ENCODE peak calls at places on chromosomes 13 and 19, in nine cellular contexts. W is PC-3, O is brain microvascular endothelial cell, I is gastrocnemius medialis, C is tibial nerve, A is pancreas, K is esophagus squamous epithelium, E is ovary, Y is fibroblast of lung. J is an unnamed sample. For H3K36me3, the result is how much of the 10 kb centered on the place peaks cover.

GRCh38 chr13:23799945-23800344 is 89.3 kb downstream of the MIPEP start:
- DNase-seq in W (no peak), O (peak), I (no peak), C (no peak), A (no peak), K (no peak), E (no peak), Y (peak), J (no peak)

GRCh38 chr13:99384468-99384867 is 77.3 kb upstream of the GPR183 start:
- DNase-seq in W (no peak), O (no peak), I (no peak), C (no peak), A (no peak), K (no peak), E (no peak), Y (no peak), J (no peak)

GRCh38 chr19:35069706-35070105 is 28.2 kb downstream of the HPN start:
- DNase-seq in W (no peak), O (no peak), I (no peak), C (no peak), A (no peak), K (no peak), E (no peak), Y (peak), J (no peak)

GRCh38 chr13:37700887-37701286 is 102.3 kb upstream of the POSTN start:
- DNase-seq in W (no peak), O (peak), I (no peak), C (no peak), A (no peak), K (no peak), E (no peak), Y (peak), J (no peak)

GRCh38 chr19:17469371-17470203 is 737 bp upstream of the SLC27A1 start:
- DNase-seq in W (peak), O (peak), I (peak), C (peak), A (peak), K (peak), E (peak), Y (peak), J (peak)

GRCh38 chr13:49827336-49827735 is 34.9 kb upstream of the KPNA3 start:
- DNase-seq in W (no peak), O (no peak), I (no peak), C (no peak), A (no peak), K (no peak), E (no peak), Y (no peak), J (no peak)

GRCh38 chr19:30320916-30321315 is 51.3 kb upstream of the ZNF536 start:
- DNase-seq in W (no peak), O (no peak), I (no peak), C (no peak), A (no peak), K (no peak), E (no peak), Y (no peak), J (no peak)

GRCh38 chr13:102002271-102002670 is 399.6 kb downstream of the FGF14 start:
- DNase-seq in W (no peak), O (no peak), I (no peak), C (no peak), A (no peak), K (no peak), E (no peak), Y (no peak), J (peak)

GRCh38 chr19:10219678-10220077 is 11.5 kb downstream of the S1PR2 start:
- DNase-seq in W (peak), O (peak), I (no peak), C (no peak), A (no peak), K (no peak), E (no peak), Y (peak), J (no peak)

GRCh38 chr19:14318873-14319272 is 62.4 kb upstream of the ADGRE5 start:
- DNase-seq in W (no peak), O (no peak), I (no peak), C (no peak), A (no peak), K (no peak), E (no peak), Y (no peak), J (no peak)

GRCh38 chr19:6414033-6414643 is 10.5 kb downstream of the KHSRP start:
- DNase-seq in W (no peak), O (no peak), I (no peak), C (no peak), A (peak), K (no peak), E (no peak), Y (no peak), J (no peak)

GRCh38 chr19:17037966-17038500 is 11.4 kb upstream of the CPAMD8 start:
- DNase-seq in W (no peak), O (no peak), I (no peak), C (no peak), A (no peak), K (no peak), E (no peak), Y (no peak), J (no peak)

GRCh38 chr13:26538363-26539317 is 18.8 kb upstream of the WASF3 start:
- DNase-seq in W (peak), O (no peak), I (peak), C (no peak), A (no peak), K (no peak), E (no peak), Y (no peak), J (no peak)

GRCh38 chr13:53198017-53198416 is 169.4 kb downstream of the OLFM4 start:
- DNase-seq in W (no peak), O (no peak), I (no peak), C (no peak), A (no peak), K (no peak), E (no peak), Y (no peak), J (no peak)

GRCh38 chr13:77061362-77061761 is 34.4 kb upstream of the FBXL3 start:
- DNase-seq in W (no peak), O (no peak), I (no peak), C (no peak), A (no peak), K (no peak), E (no peak), Y (no peak), J (no peak)

GRCh38 chr13:57635541-57635940 is 4.0 kb downstream of the PCDH17 start:
- DNase-seq in W (no peak), O (no peak), I (no peak), C (no peak), A (no peak), K (no peak), E (no peak), Y (no peak), J (no peak)

GRCh38 chr19:10402441-10403038 is 802 bp downstream of the CDC37 start:
- DNase-seq in W (peak), O (no peak), I (no peak), C (no peak), A (no peak), K (no peak), E (no peak), Y (peak), J (no peak)

GRCh38 chr13:80012281-80012680 is 328.6 kb downstream of the SPRY2 start:
- DNase-seq in W (peak), O (no peak), I (no peak), C (no peak), A (no peak), K (no peak), E (no peak), Y (no peak), J (no peak)

GRCh38 chr13:39956036-39956435 is 300.6 kb downstream of the COG6 start:
- DNase-seq in W (no peak), O (no peak), I (no peak), C (no peak), A (no peak), K (no peak), E (no peak), Y (no peak), J (no peak)

GRCh38 chr13:66138172-66138811 is 1091.8 kb downstream of the PCDH9 start:
- DNase-seq in W (no peak), O (no peak), I (no peak), C (no peak), A (no peak), K (no peak), E (no peak), Y (no peak), J (no peak)

GRCh38 chr19:42207767-42208259 is 9.7 kb downstream of the DEDD2 start:
- DNase-seq in W (peak), O (peak), I (no peak), C (no peak), A (no peak), K (no peak), E (no peak), Y (peak), J (no peak)

GRCh38 chr13:23505007-23505406 is 65.2 kb upstream of the TNFRSF19 start:
- DNase-seq in W (peak), O (peak), I (no peak), C (no peak), A (no peak), K (no peak), E (no peak), Y (peak), J (no peak)

GRCh38 chr13:80157261-80157942 is 183.5 kb downstream of the SPRY2 start:
- DNase-seq in W (no peak), O (peak), I (no peak), C (no peak), A (no peak), K (no peak), E (no peak), Y (no peak), J (no peak)

GRCh38 chr19:38394488-38394887 is 6.0 kb downstream of the SPRED3 start:
- DNase-seq in W (no peak), O (peak), I (no peak), C (no peak), A (peak), K (no peak), E (no peak), Y (peak), J (no peak)

GRCh38 chr13:93766719-93767118 is 540.1 kb downstream of the GPC6 start:
- DNase-seq in W (no peak), O (no peak), I (no peak), C (no peak), A (no peak), K (no peak), E (no peak), Y (no peak), J (no peak)

GRCh38 chr13:26272621-26273020 is 18.7 kb downstream of the CDK8 start:
- DNase-seq in W (no peak), O (no peak), I (no peak), C (no peak), A (no peak), K (no peak), E (no peak), Y (no peak), J (no peak)

GRCh38 chr13:40644838-40645620 is 21.4 kb downstream of the FOXO1 start:
- DNase-seq in W (no peak), O (peak), I (no peak), C (no peak), A (no peak), K (no peak), E (no peak), Y (no peak), J (no peak)

GRCh38 chr13:46675016-46675415 is 121.9 kb downstream of the ESD start:
- DNase-seq in W (no peak), O (no peak), I (no peak), C (no peak), A (no peak), K (no peak), E (no peak), Y (peak), J (no peak)

GRCh38 chr19:9885077-9885552 is 50.0 kb downstream of the PIN1 start:
- DNase-seq in W (peak), O (peak), I (no peak), C (no peak), A (no peak), K (no peak), E (peak), Y (peak), J (peak)

GRCh38 chr19:52474351-52475127 is 21.2 kb downstream of the ZNF578 start:
- DNase-seq in W (no peak), O (no peak), I (no peak), C (no peak), A (no peak), K (no peak), E (no peak), Y (no peak), J (no peak)

GRCh38 chr19:16372065-16372915 is 47.7 kb downstream of the KLF2 start:
- DNase-seq in W (no peak), O (no peak), I (no peak), C (no peak), A (no peak), K (no peak), E (peak), Y (no peak), J (no peak)

GRCh38 chr13:48976677-48977625 is 1.2 kb downstream of the FNDC3A start:
- DNase-seq in W (peak), O (no peak), I (peak), C (no peak), A (no peak), K (peak), E (no peak), Y (peak), J (no peak)

GRCh38 chr13:106490887-106491321 is 44.6 kb downstream of the EFNB2 start:
- DNase-seq in W (no peak), O (no peak), I (no peak), C (no peak), A (no peak), K (no peak), E (no peak), Y (no peak), J (no peak)

GRCh38 chr19:58386166-58386575 is 898 bp upstream of the RPS5 start:
- DNase-seq in W (no peak), O (no peak), I (no peak), C (no peak), A (no peak), K (no peak), E (no peak), Y (no peak), J (no peak)

GRCh38 chr19:51339687-51340656 is 2.0 kb downstream of the VSIG10L start:
- DNase-seq in W (peak), O (peak), I (peak), C (peak), A (peak), K (peak), E (peak), Y (peak), J (peak)

GRCh38 chr19:1251503-1252220 is 3.3 kb downstream of the MIDN start:
- DNase-seq in W (no peak), O (no peak), I (peak), C (no peak), A (no peak), K (peak), E (no peak), Y (no peak), J (no peak)

GRCh38 chr13:57624565-57625435 is 6.7 kb upstream of the PCDH17 start:
- DNase-seq in W (peak), O (peak), I (no peak), C (no peak), A (no peak), K (no peak), E (no peak), Y (peak), J (no peak)

GRCh38 chr13:93522486-93522885 is 295.9 kb downstream of the GPC6 start:
- DNase-seq in W (no peak), O (peak), I (no peak), C (no peak), A (no peak), K (no peak), E (no peak), Y (no peak), J (no peak)

DNA sequence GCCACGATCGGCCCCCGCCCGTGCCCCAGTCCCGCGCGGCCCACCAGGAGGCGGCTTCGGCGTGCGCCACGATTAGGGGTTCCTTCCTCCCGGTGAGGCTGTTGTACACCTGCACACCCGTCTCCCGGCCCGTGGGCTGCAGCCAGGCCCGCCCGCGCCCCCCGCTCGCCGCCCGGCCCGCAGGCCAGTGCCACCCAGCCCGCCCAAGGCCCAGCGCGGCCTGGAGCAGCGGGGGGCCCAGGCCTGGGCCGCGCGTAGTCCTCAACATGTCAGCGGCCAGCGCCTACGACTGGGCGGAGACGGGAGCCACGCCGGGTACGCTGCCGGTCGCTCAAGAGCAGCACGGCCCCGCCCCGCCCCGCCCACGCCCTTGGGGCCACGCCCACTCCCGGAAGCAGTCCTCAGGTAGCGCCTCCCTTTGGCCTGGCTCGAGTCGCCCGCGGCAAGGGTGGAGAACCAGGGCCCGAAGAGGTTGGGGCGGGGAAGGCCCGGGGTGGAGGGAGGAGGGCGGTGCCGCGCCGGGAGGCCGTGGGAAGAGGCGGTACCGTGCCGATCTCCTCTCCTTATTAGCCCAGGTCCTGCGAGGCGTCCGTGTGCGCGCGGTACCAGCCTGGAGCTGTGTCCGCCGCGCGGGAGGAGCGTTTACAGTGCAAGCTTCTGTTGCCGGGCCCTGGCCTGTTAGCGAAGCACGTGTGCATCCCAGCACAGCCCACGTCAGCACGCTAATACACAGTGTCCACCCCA is at the start of gene CARS2:
- DNase-seq in W (peak), O (peak), I (peak), C (peak), A (peak), K (peak), E (peak), Y (peak), J (peak)
- H3K27ac ChIP-seq in W (peak), O (peak), I (peak), C (peak), A (peak), K (peak), E (peak), Y (peak), J (peak)

DNA sequence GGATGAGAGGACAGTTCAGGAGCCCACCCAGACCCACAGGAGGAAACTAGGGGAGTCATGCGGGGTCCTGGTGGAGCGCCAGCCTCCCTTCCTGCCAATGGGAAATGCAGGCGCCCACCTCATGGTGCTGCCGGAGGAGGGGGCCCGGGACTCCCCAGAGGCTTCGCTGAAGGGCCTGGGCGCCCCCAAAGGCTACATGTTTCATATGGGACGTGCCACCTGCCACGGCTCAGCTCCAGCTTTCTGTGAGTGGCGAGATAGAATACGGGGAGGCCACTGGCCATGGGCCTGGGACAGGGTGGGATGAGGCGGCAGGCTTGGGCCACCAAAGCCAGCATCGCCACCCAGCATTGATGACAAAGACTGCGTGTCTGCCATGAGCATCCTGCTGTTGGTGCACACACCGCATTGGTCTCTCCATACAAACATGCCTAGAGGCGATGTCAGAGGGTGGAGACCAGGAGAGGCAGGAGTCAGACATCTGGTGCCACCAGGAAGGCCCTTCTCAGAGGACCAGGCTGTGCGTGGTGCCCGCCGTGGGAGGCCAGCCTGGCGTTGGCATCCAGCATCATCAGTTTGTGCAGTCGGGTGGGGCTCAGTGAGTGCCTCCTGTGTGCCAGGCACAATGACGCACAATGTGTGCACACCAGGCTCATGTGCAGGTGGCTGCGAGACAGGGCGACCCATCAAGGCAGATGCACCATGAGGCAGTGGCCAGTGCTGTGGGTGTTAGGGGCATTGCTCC is 1.2 kb upstream of the F10 start:
- DNase-seq in W (no peak), O (no peak), I (no peak), C (no peak), A (peak), K (no peak), E (no peak), Y (no peak), J (no peak)
- TF ChIP-seq CTCF in W (no peak), O (no peak), I (no peak), C (no peak), A (no peak), K (no peak), E (no peak), Y (no peak), J (no peak)

GRCh38 chr19:49984491-49984890 is 23.5 kb upstream of the SIGLEC11 start:
- DNase-seq in W (no peak), O (no peak), I (no peak), C (no peak), A (no peak), K (no peak), E (no peak), Y (no peak), J (no peak)
- H3K36me3 ChIP-seq in W (under half), O (under half), I (under half), C (under half), A (under half), K (half or more), E (under half), Y (under half), J (under half)

DNA sequence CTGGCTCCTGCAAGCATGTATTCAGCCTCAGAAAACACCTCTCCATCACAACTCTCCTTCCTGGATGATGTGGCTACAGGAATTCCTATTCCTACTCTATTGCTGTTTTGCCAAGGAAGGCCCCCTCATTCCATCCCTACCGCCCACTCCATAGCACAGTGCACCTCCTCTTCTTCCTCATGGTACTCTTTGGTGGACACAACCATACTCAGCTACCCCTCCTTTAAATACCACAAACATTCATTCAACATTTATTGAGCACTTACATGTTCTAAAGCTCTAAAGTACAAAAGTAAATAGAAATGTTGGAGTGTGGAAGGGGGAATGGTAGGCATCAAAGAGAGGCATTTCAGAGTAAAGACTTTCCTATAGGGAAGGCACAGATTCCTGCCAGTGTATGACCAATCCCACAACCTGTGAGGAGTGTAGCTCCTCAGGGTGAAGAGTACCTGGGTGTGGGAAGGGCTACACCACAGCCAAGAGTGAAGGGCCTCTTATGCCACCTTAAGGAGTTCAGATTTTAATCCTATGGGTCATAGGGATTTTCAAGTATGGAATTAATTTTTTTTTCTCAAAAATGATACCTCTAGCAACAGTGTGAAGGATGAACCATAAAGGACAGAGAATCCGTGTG is 42.5 kb downstream of the STARD13 start:
- DNase-seq in W (no peak), O (no peak), I (no peak), C (no peak), A (no peak), K (no peak), E (no peak), Y (no peak), J (no peak)
- H3K27ac ChIP-seq in W (no peak), O (no peak), I (no peak), C (peak), A (no peak), K (no peak), E (no peak), Y (no peak), J (no peak)

GRCh38 chr13:32415019-32415418 is 12.9 kb downstream of the N4BP2L1 start:
- DNase-seq in W (peak), O (no peak), I (no peak), C (no peak), A (no peak), K (no peak), E (no peak), Y (no peak), J (no peak)
- TF ChIP-seq CTCF in W (peak), O (peak), I (no peak), C (no peak), A (peak), K (peak), E (no peak), Y (peak), J (no peak)

GRCh38 chr19:54454781-54455675 is 6.0 kb downstream of the LENG8 start:
- DNase-seq in W (no peak), O (no peak), I (no peak), C (no peak), A (peak), K (no peak), E (no peak), Y (no peak), J (no peak)
- H3K36me3 ChIP-seq in W (half or more), O (half or more), I (under half), C (half or more), A (half or more), K (half or more), E (under half), Y (half or more), J (under half)

GRCh38 chr13:109568273-109568900 is 218.0 kb downstream of the IRS2 start:
- DNase-seq in W (no peak), O (no peak), I (no peak), C (no peak), A (no peak), K (no peak), E (no peak), Y (peak), J (peak)
- H3K27ac ChIP-seq in W (no peak), O (no peak), I (no peak), C (no peak), A (no peak), K (no peak), E (no peak), Y (no peak), J (peak)